ENCODE peak calls at places on chromosomes 1 and 21, in six cellular contexts. One of them, this sample, is unnamed.

GRCh38 chr1:25616932-25617625 is 488 bp downstream of the MAN1C1 start:
- DNase-seq in naive B cell: peak
- DNase-seq in NCI-H2081: no peak
- DNase-seq in mesothelial cell of epicardium: no peak
- DNase-seq in stimulated activated CD4-positive, alpha-beta T cell treated with anti-CD3 and anti-CD28 coated beads, TNF-alpha, amount 100 ng/mL, for 1 hour: no peak
- DNase-seq in activated CD4-positive, alpha-beta T cell treated with anti-CD3 and anti-CD28 coated beads, Interleukin-2, amount 50 U/mL, for 1 hour: no peak
- DNase-seq in this sample: peak

GRCh38 chr21:36454079-36454478 is 25.8 kb downstream of the CLDN14 start:
- DNase-seq in naive B cell: no peak
- DNase-seq in NCI-H2081: peak
- DNase-seq in mesothelial cell of epicardium: no peak
- DNase-seq in stimulated activated CD4-positive, alpha-beta T cell treated with anti-CD3 and anti-CD28 coated beads, TNF-alpha, amount 100 ng/mL, for 1 hour: no peak
- DNase-seq in activated CD4-positive, alpha-beta T cell treated with anti-CD3 and anti-CD28 coated beads, Interleukin-2, amount 50 U/mL, for 1 hour: no peak
- DNase-seq in this sample: no peak

GRCh38 chr1:22457356-22457755 is 5.7 kb downstream of the ZBTB40 start:
- DNase-seq in naive B cell: no peak
- DNase-seq in NCI-H2081: peak
- DNase-seq in mesothelial cell of epicardium: no peak
- DNase-seq in stimulated activated CD4-positive, alpha-beta T cell treated with anti-CD3 and anti-CD28 coated beads, TNF-alpha, amount 100 ng/mL, for 1 hour: no peak
- DNase-seq in activated CD4-positive, alpha-beta T cell treated with anti-CD3 and anti-CD28 coated beads, Interleukin-2, amount 50 U/mL, for 1 hour: no peak
- DNase-seq in this sample: no peak

GRCh38 chr1:64663654-64664053 is 81.2 kb upstream of the RAVER2 start:
- DNase-seq in naive B cell: no peak
- DNase-seq in NCI-H2081: no peak
- DNase-seq in mesothelial cell of epicardium: no peak
- DNase-seq in stimulated activated CD4-positive, alpha-beta T cell treated with anti-CD3 and anti-CD28 coated beads, TNF-alpha, amount 100 ng/mL, for 1 hour: no peak
- DNase-seq in activated CD4-positive, alpha-beta T cell treated with anti-CD3 and anti-CD28 coated beads, Interleukin-2, amount 50 U/mL, for 1 hour: no peak
- DNase-seq in this sample: peak

GRCh38 chr21:36246080-36246631 is 73.8 kb upstream of the MORC3 start:
- DNase-seq in naive B cell: no peak
- DNase-seq in NCI-H2081: no peak
- DNase-seq in mesothelial cell of epicardium: no peak
- DNase-seq in stimulated activated CD4-positive, alpha-beta T cell treated with anti-CD3 and anti-CD28 coated beads, TNF-alpha, amount 100 ng/mL, for 1 hour: no peak
- DNase-seq in activated CD4-positive, alpha-beta T cell treated with anti-CD3 and anti-CD28 coated beads, Interleukin-2, amount 50 U/mL, for 1 hour: no peak
- DNase-seq in this sample: no peak

GRCh38 chr1:9388628-9389184 is 96.0 kb downstream of the SPSB1 start:
- DNase-seq in naive B cell: no peak
- DNase-seq in NCI-H2081: no peak
- DNase-seq in mesothelial cell of epicardium: no peak
- DNase-seq in stimulated activated CD4-positive, alpha-beta T cell treated with anti-CD3 and anti-CD28 coated beads, TNF-alpha, amount 100 ng/mL, for 1 hour: no peak
- DNase-seq in activated CD4-positive, alpha-beta T cell treated with anti-CD3 and anti-CD28 coated beads, Interleukin-2, amount 50 U/mL, for 1 hour: no peak
- DNase-seq in this sample: no peak

GRCh38 chr1:227234998-227235405 is 83.3 kb downstream of the CDC42BPA start:
- DNase-seq in naive B cell: no peak
- DNase-seq in NCI-H2081: peak
- DNase-seq in mesothelial cell of epicardium: no peak
- DNase-seq in stimulated activated CD4-positive, alpha-beta T cell treated with anti-CD3 and anti-CD28 coated beads, TNF-alpha, amount 100 ng/mL, for 1 hour: no peak
- DNase-seq in activated CD4-positive, alpha-beta T cell treated with anti-CD3 and anti-CD28 coated beads, Interleukin-2, amount 50 U/mL, for 1 hour: no peak
- DNase-seq in this sample: no peak

GRCh38 chr1:212916395-212917133 is 33.8 kb upstream of the VASH2 start:
- DNase-seq in naive B cell: no peak
- DNase-seq in NCI-H2081: no peak
- DNase-seq in mesothelial cell of epicardium: no peak
- DNase-seq in stimulated activated CD4-positive, alpha-beta T cell treated with anti-CD3 and anti-CD28 coated beads, TNF-alpha, amount 100 ng/mL, for 1 hour: no peak
- DNase-seq in activated CD4-positive, alpha-beta T cell treated with anti-CD3 and anti-CD28 coated beads, Interleukin-2, amount 50 U/mL, for 1 hour: no peak
- DNase-seq in this sample: no peak

GRCh38 chr1:53754484-53755312 is 15.7 kb upstream of the GLIS1 start:
- DNase-seq in naive B cell: no peak
- DNase-seq in NCI-H2081: peak
- DNase-seq in mesothelial cell of epicardium: no peak
- DNase-seq in stimulated activated CD4-positive, alpha-beta T cell treated with anti-CD3 and anti-CD28 coated beads, TNF-alpha, amount 100 ng/mL, for 1 hour: no peak
- DNase-seq in activated CD4-positive, alpha-beta T cell treated with anti-CD3 and anti-CD28 coated beads, Interleukin-2, amount 50 U/mL, for 1 hour: no peak
- DNase-seq in this sample: peak

GRCh38 chr1:21357161-21357560 is 66.9 kb upstream of the ECE1 start:
- DNase-seq in naive B cell: no peak
- DNase-seq in NCI-H2081: no peak
- DNase-seq in mesothelial cell of epicardium: no peak
- DNase-seq in stimulated activated CD4-positive, alpha-beta T cell treated with anti-CD3 and anti-CD28 coated beads, TNF-alpha, amount 100 ng/mL, for 1 hour: no peak
- DNase-seq in activated CD4-positive, alpha-beta T cell treated with anti-CD3 and anti-CD28 coated beads, Interleukin-2, amount 50 U/mL, for 1 hour: no peak
- DNase-seq in this sample: no peak

GRCh38 chr1:28910379-28911125 is 3.8 kb upstream of the EPB41 start:
- DNase-seq in naive B cell: no peak
- DNase-seq in NCI-H2081: no peak
- DNase-seq in mesothelial cell of epicardium: no peak
- DNase-seq in stimulated activated CD4-positive, alpha-beta T cell treated with anti-CD3 and anti-CD28 coated beads, TNF-alpha, amount 100 ng/mL, for 1 hour: no peak
- DNase-seq in activated CD4-positive, alpha-beta T cell treated with anti-CD3 and anti-CD28 coated beads, Interleukin-2, amount 50 U/mL, for 1 hour: no peak
- DNase-seq in this sample: no peak

GRCh38 chr1:33165209-33165608 is 16.6 kb downstream of the TRIM62 start:
- DNase-seq in naive B cell: no peak
- DNase-seq in NCI-H2081: no peak
- DNase-seq in mesothelial cell of epicardium: no peak
- DNase-seq in stimulated activated CD4-positive, alpha-beta T cell treated with anti-CD3 and anti-CD28 coated beads, TNF-alpha, amount 100 ng/mL, for 1 hour: no peak
- DNase-seq in activated CD4-positive, alpha-beta T cell treated with anti-CD3 and anti-CD28 coated beads, Interleukin-2, amount 50 U/mL, for 1 hour: no peak
- DNase-seq in this sample: no peak

GRCh38 chr1:60972841-60973364 is 109.5 kb upstream of the NFIA start:
- DNase-seq in naive B cell: no peak
- DNase-seq in NCI-H2081: no peak
- DNase-seq in mesothelial cell of epicardium: no peak
- DNase-seq in stimulated activated CD4-positive, alpha-beta T cell treated with anti-CD3 and anti-CD28 coated beads, TNF-alpha, amount 100 ng/mL, for 1 hour: no peak
- DNase-seq in activated CD4-positive, alpha-beta T cell treated with anti-CD3 and anti-CD28 coated beads, Interleukin-2, amount 50 U/mL, for 1 hour: no peak
- DNase-seq in this sample: no peak

This sample was measured in CD4-positive, CD25-positive, alpha-beta regulatory T cell.